ENCODE peak calls at places on chromosomes 3 and 15, in five cellular contexts. One of them, this sample, is unnamed.

GRCh38 chr3:150748648-150749047 is 14.3 kb downstream of the SIAH2 start:
- DNase-seq in neural progenitor cell: no peak
- DNase-seq in heart left ventricle: no peak
- DNase-seq in Panc1: no peak
- DNase-seq in neuronal stem cell: no peak
- DNase-seq in this sample: no peak

GRCh38 chr3:11624161-11624560 is 19.6 kb downstream of the VGLL4 start:
- DNase-seq in neural progenitor cell: no peak
- DNase-seq in heart left ventricle: no peak
- DNase-seq in Panc1: no peak
- DNase-seq in neuronal stem cell: no peak
- DNase-seq in this sample: no peak

GRCh38 chr15:58410353-58410752 is 21.4 kb upstream of the LIPC start:
- DNase-seq in neural progenitor cell: no peak
- DNase-seq in heart left ventricle: no peak
- DNase-seq in Panc1: no peak
- DNase-seq in neuronal stem cell: no peak
- DNase-seq in this sample: no peak

GRCh38 chr3:147420361-147421183 is 11.4 kb downstream of the ZIC1 start:
- DNase-seq in neural progenitor cell: peak
- DNase-seq in heart left ventricle: no peak
- DNase-seq in Panc1: no peak
- DNase-seq in neuronal stem cell: no peak
- DNase-seq in this sample: no peak

GRCh38 chr3:184011230-184011876 is 6.3 kb downstream of the ABCC5 start:
- DNase-seq in neural progenitor cell: no peak
- DNase-seq in heart left ventricle: no peak
- DNase-seq in Panc1: no peak
- DNase-seq in neuronal stem cell: no peak
- DNase-seq in this sample: no peak

GRCh38 chr3:56782215-56782614 is 19.5 kb downstream of the ARHGEF3 start:
- DNase-seq in neural progenitor cell: peak
- DNase-seq in heart left ventricle: no peak
- DNase-seq in Panc1: no peak
- DNase-seq in neuronal stem cell: no peak
- DNase-seq in this sample: no peak

GRCh38 chr3:107562979-107563531 is 40.3 kb downstream of the BBX start:
- DNase-seq in neural progenitor cell: no peak
- DNase-seq in heart left ventricle: no peak
- DNase-seq in Panc1: no peak
- DNase-seq in neuronal stem cell: no peak
- DNase-seq in this sample: no peak

GRCh38 chr3:41223691-41224090 is 24.4 kb downstream of the CTNNB1 start:
- DNase-seq in neural progenitor cell: no peak
- DNase-seq in heart left ventricle: no peak
- DNase-seq in Panc1: no peak
- DNase-seq in neuronal stem cell: no peak
- DNase-seq in this sample: no peak

GRCh38 chr3:1609416-1609815 is 489.2 kb upstream of the CNTN4 start:
- DNase-seq in neural progenitor cell: no peak
- DNase-seq in heart left ventricle: no peak
- DNase-seq in Panc1: no peak
- DNase-seq in neuronal stem cell: no peak
- DNase-seq in this sample: no peak

DNA sequence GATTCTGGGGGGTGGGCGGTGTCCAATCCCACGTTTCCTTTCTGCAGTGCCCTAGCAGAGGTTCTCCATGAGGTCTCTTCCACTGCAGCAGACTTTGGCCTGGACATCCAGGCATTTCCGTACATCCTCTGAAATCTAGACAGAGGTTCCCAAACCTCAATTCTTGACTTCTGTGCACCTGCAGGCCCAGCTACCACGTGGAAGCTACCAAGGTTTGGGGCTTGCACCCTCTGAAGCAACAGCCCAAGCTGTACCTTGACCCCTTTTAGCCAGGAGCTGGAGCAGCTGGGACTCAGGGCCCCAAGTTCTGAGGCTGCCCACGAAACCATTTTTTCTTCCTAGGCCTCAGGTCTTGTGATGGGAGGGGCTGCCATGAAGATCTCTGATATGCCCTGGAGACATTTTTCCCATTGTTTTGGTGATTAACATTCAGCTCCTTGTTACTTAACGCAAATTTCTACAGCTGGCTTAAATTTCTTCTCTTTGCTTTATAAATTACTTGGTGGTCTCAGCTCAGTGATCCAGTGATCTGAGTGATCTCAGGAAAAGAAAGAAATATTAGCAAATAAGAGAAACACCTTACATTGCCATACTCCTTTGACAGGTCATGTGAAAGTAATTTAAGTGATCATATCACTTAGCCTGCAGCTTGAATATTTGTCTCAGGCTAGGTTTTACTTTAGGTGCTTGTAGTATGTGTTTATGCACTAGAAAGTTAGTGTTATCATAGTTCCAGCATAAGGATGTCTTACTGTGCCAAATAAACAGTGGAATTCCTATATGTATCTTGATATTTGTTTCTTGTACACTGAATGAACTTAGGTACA is 3.0 kb downstream of the SNAP23 start:
- DNase-seq in neural progenitor cell: no peak
- DNase-seq in heart left ventricle: no peak
- DNase-seq in Panc1: no peak
- DNase-seq in neuronal stem cell: no peak
- DNase-seq in this sample: no peak
- H3K27ac ChIP-seq in neural progenitor cell: no peak
- H3K27ac ChIP-seq in heart left ventricle: no peak
- H3K27ac ChIP-seq in Panc1: no peak
- H3K27ac ChIP-seq in neuronal stem cell: no peak
- H3K27ac ChIP-seq in this sample: no peak

DNA sequence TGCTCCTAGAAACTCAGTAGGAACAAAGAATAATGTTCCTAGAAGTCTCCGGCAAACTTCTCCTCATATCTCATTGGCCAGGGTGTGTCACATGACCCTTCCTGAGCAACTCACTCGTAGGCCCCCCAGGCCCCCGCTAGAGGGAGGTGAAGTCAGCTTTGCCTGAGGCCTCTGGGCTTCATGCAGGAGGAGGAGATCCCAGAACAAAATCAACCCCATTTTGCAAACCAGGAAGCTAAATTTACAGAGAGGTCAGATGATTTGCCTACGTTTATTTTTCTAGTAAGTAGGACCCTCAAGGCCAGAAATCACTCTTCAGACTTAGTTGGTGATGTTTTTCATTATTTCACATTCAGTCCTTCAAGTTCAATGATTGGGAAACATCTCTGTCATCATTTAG is 99.1 kb downstream of the SSR3 start:
- DNase-seq in neural progenitor cell: peak
- DNase-seq in heart left ventricle: no peak
- DNase-seq in Panc1: no peak
- DNase-seq in neuronal stem cell: peak
- DNase-seq in this sample: no peak
- H3K27ac ChIP-seq in neural progenitor cell: no peak
- H3K27ac ChIP-seq in heart left ventricle: no peak
- H3K27ac ChIP-seq in Panc1: no peak
- H3K27ac ChIP-seq in neuronal stem cell: no peak
- H3K27ac ChIP-seq in this sample: no peak

GRCh38 chr3:169328471-169328870 is 335.0 kb downstream of the MECOM start:
- DNase-seq in neural progenitor cell: no peak
- DNase-seq in heart left ventricle: no peak
- DNase-seq in Panc1: no peak
- DNase-seq in neuronal stem cell: no peak
- DNase-seq in this sample: no peak
- H3K27ac ChIP-seq in neural progenitor cell: no peak
- H3K27ac ChIP-seq in heart left ventricle: no peak
- H3K27ac ChIP-seq in Panc1: no peak
- H3K27ac ChIP-seq in neuronal stem cell: no peak
- H3K27ac ChIP-seq in this sample: no peak

DNA sequence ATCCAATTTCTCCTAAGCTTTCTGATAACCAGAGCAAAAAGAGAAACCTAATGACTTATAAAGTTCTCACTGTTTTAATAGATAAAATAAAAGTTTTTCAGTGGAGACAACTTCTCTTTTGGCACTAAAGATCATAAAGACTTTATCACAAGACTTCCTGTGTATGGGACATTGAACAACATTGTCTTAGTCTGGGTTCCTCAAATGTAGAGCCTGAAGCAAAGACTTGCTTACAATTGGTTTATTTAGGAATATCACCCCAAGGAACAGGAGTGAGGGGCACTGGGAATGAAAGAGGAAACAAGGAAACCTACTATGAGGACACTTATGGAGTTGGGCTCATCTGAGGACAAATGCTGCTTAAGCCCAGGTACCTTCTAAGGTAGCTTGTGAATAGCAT is 127.4 kb downstream of the B3GALNT1 start:
- DNase-seq in neural progenitor cell: no peak
- DNase-seq in heart left ventricle: no peak
- DNase-seq in Panc1: no peak
- DNase-seq in neuronal stem cell: no peak
- DNase-seq in this sample: no peak
- H3K27ac ChIP-seq in neural progenitor cell: no peak
- H3K27ac ChIP-seq in heart left ventricle: no peak
- H3K27ac ChIP-seq in Panc1: no peak
- H3K27ac ChIP-seq in neuronal stem cell: no peak
- H3K27ac ChIP-seq in this sample: no peak

DNA sequence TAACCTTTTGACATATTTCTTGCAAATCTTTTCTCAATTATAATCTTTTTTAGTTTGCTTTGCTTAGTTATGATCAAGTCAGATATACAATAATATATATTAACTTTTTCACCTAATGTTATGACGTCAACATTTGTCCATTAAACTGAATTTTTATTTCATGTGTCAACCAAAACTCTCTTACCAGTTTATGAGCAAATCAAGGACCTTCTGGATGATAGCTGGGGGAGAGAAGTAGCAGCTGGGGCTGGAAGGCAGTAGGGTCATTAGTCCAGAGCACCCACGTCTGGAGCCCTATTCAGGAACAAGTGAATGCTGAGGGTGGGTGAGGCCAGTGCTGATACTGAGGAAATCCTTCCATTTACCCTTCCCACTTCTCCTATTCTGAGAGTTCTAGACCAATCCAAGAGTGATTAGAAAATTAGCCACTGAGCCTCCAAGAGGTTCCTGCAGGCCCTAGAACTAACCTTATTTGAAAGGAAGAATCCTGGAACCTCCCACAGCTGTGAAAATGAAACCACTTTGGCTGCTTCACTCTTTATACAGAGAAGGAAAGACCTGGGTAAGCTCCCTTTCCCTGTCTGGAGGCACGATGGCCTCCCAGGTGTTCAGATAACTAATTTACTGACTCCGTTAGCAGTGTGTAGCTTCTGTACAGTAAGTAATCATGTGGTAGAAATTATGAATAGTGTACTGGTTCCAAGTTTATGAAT is 46.2 kb upstream of the VILL start:
- DNase-seq in neural progenitor cell: no peak
- DNase-seq in heart left ventricle: no peak
- DNase-seq in Panc1: no peak
- DNase-seq in neuronal stem cell: no peak
- DNase-seq in this sample: no peak
- H3K27ac ChIP-seq in neural progenitor cell: no peak
- H3K27ac ChIP-seq in heart left ventricle: peak
- H3K27ac ChIP-seq in Panc1: no peak
- H3K27ac ChIP-seq in neuronal stem cell: no peak
- H3K27ac ChIP-seq in this sample: no peak

GRCh38 chr15:78928616-78929093 is 16.2 kb downstream of the CTSH start:
- DNase-seq in neural progenitor cell: no peak
- DNase-seq in heart left ventricle: no peak
- DNase-seq in Panc1: no peak
- DNase-seq in neuronal stem cell: no peak
- DNase-seq in this sample: no peak

GRCh38 chr15:78927077-78927790 is 17.6 kb downstream of the CTSH start:
- DNase-seq in neural progenitor cell: no peak
- DNase-seq in heart left ventricle: no peak
- DNase-seq in Panc1: no peak
- DNase-seq in neuronal stem cell: no peak
- DNase-seq in this sample: no peak

GRCh38 chr15:78930577-78931388 is 14.1 kb downstream of the CTSH start:
- DNase-seq in neural progenitor cell: no peak
- DNase-seq in heart left ventricle: no peak
- DNase-seq in Panc1: peak
- DNase-seq in neuronal stem cell: no peak
- DNase-seq in this sample: peak

GRCh38 chr15:78931439-78931981 is 13.3 kb downstream of the CTSH start:
- DNase-seq in neural progenitor cell: no peak
- DNase-seq in heart left ventricle: no peak
- DNase-seq in Panc1: no peak
- DNase-seq in neuronal stem cell: no peak
- DNase-seq in this sample: no peak

DNA sequence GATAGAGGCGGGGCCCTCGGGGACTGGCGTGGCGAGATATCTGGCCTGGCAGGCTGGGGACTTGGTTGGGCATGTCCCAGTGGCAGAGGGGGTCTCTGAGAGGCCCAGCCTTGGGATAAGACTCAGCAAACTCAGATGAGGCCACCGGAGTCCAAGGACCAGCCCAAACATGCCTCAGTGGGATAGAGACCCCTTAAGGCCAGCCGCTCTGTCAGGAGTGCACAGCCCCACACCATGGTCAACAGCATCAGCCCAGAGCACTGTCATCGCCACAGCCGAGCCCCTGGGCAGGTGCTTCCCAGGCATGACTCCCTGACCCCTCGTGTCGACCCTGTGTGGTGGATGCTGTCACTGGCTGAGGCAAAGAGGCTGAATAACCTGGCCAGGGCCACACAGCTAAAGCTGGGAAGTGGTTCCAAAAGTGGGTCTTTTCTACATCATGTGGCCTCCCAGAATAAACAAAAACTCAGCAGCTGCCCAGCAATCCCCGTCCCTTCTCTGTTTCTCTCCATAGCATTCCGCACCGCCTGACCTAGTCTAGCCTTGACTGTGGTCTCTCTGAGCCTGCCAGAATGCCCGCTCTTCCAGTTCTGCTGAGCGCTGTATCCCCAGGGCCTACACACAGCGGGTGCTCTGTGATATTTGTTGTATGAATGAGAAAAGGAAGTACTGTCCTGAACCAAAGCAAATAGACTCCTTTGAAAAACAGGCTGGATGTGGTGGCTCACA is 15.1 kb downstream of the CTSH start:
- DNase-seq in neural progenitor cell: no peak
- DNase-seq in heart left ventricle: no peak
- DNase-seq in Panc1: no peak
- DNase-seq in neuronal stem cell: no peak
- DNase-seq in this sample: no peak
- H3K27ac ChIP-seq in neural progenitor cell: no peak
- H3K27ac ChIP-seq in heart left ventricle: no peak
- H3K27ac ChIP-seq in Panc1: peak
- H3K27ac ChIP-seq in neuronal stem cell: no peak
- H3K27ac ChIP-seq in this sample: no peak